ENCODE peak calls at places on chromosomes 13 and 19, in eight cellular contexts. One of them, this sample, is unnamed. For H3K9me3, the result is how much of the 10 kb centered on the place peaks cover.

GRCh38 chr13:24911135-24911524 is 147.2 kb downstream of the RNF17 start:
- DNase-seq in fibroblast of lung: peak
- DNase-seq in breast epithelium: no peak
- DNase-seq in esophagus squamous epithelium: no peak
- DNase-seq in CD8-positive, alpha-beta T cell: no peak
- DNase-seq in prostate gland: no peak
- DNase-seq in OCI-LY7: no peak
- DNase-seq in transverse colon: no peak
- DNase-seq in this sample: no peak

GRCh38 chr19:39475748-39476147 is 4.9 kb upstream of the TIMM50 start:
- DNase-seq in OCI-LY7: no peak
- DNase-seq in fibroblast of lung: no peak
- DNase-seq in breast epithelium: no peak
- DNase-seq in CD8-positive, alpha-beta T cell: no peak
- DNase-seq in prostate gland: no peak
- DNase-seq in transverse colon: no peak
- DNase-seq in esophagus squamous epithelium: no peak
- DNase-seq in this sample: no peak

GRCh38 chr13:28037399-28037798 is 48.9 kb upstream of the URAD start:
- DNase-seq in esophagus squamous epithelium: no peak
- DNase-seq in OCI-LY7: no peak
- DNase-seq in CD8-positive, alpha-beta T cell: no peak
- DNase-seq in fibroblast of lung: no peak
- DNase-seq in transverse colon: no peak
- DNase-seq in breast epithelium: no peak
- DNase-seq in prostate gland: no peak
- DNase-seq in this sample: no peak

GRCh38 chr13:48580185-48580803 is 47.4 kb upstream of the RCBTB2 start:
- DNase-seq in CD8-positive, alpha-beta T cell: peak
- DNase-seq in fibroblast of lung: peak
- DNase-seq in transverse colon: peak
- DNase-seq in OCI-LY7: peak
- DNase-seq in breast epithelium: peak
- DNase-seq in esophagus squamous epithelium: no peak
- DNase-seq in prostate gland: peak
- DNase-seq in this sample: peak

GRCh38 chr13:92967923-92968322 is 258.7 kb upstream of the GPC6 start:
- DNase-seq in fibroblast of lung: no peak
- DNase-seq in esophagus squamous epithelium: no peak
- DNase-seq in OCI-LY7: no peak
- DNase-seq in CD8-positive, alpha-beta T cell: no peak
- DNase-seq in breast epithelium: no peak
- DNase-seq in prostate gland: no peak
- DNase-seq in transverse colon: no peak
- DNase-seq in this sample: no peak

GRCh38 chr19:35349614-35350521 is 2.2 kb downstream of the FFAR1 start:
- DNase-seq in fibroblast of lung: no peak
- DNase-seq in esophagus squamous epithelium: no peak
- DNase-seq in transverse colon: no peak
- DNase-seq in OCI-LY7: peak
- DNase-seq in CD8-positive, alpha-beta T cell: no peak
- DNase-seq in breast epithelium: peak
- DNase-seq in prostate gland: no peak
- DNase-seq in this sample: no peak

GRCh38 chr13:50171585-50172282 is 156.5 kb downstream of the KCNRG start:
- DNase-seq in esophagus squamous epithelium: no peak
- DNase-seq in breast epithelium: no peak
- DNase-seq in transverse colon: no peak
- DNase-seq in prostate gland: no peak
- DNase-seq in fibroblast of lung: no peak
- DNase-seq in OCI-LY7: no peak
- DNase-seq in CD8-positive, alpha-beta T cell: no peak
- DNase-seq in this sample: no peak

GRCh38 chr13:47628666-47629065 is 372.4 kb downstream of the SUCLA2 start:
- DNase-seq in esophagus squamous epithelium: no peak
- DNase-seq in transverse colon: no peak
- DNase-seq in breast epithelium: no peak
- DNase-seq in prostate gland: no peak
- DNase-seq in fibroblast of lung: no peak
- DNase-seq in CD8-positive, alpha-beta T cell: no peak
- DNase-seq in OCI-LY7: no peak
- DNase-seq in this sample: no peak

GRCh38 chr19:33395561-33396550 is 22.3 kb downstream of the CEBPG start:
- DNase-seq in esophagus squamous epithelium: no peak
- DNase-seq in breast epithelium: peak
- DNase-seq in fibroblast of lung: peak
- DNase-seq in OCI-LY7: no peak
- DNase-seq in prostate gland: peak
- DNase-seq in transverse colon: no peak
- DNase-seq in CD8-positive, alpha-beta T cell: no peak
- DNase-seq in this sample: no peak

GRCh38 chr19:2587001-2587719 is 111.2 kb downstream of the GADD45B start:
- DNase-seq in fibroblast of lung: peak
- DNase-seq in CD8-positive, alpha-beta T cell: no peak
- DNase-seq in esophagus squamous epithelium: no peak
- DNase-seq in OCI-LY7: no peak
- DNase-seq in prostate gland: no peak
- DNase-seq in breast epithelium: peak
- DNase-seq in transverse colon: no peak
- DNase-seq in this sample: no peak

GRCh38 chr13:105311094-105311493 is 1224.4 kb downstream of the EFNB2 start:
- DNase-seq in fibroblast of lung: no peak
- DNase-seq in transverse colon: no peak
- DNase-seq in esophagus squamous epithelium: no peak
- DNase-seq in prostate gland: no peak
- DNase-seq in CD8-positive, alpha-beta T cell: no peak
- DNase-seq in breast epithelium: no peak
- DNase-seq in OCI-LY7: no peak
- DNase-seq in this sample: no peak

GRCh38 chr19:49528211-49528771 is 488 bp downstream of the RCN3 start:
- DNase-seq in breast epithelium: no peak
- DNase-seq in esophagus squamous epithelium: no peak
- DNase-seq in prostate gland: no peak
- DNase-seq in transverse colon: no peak
- DNase-seq in OCI-LY7: no peak
- DNase-seq in fibroblast of lung: no peak
- DNase-seq in CD8-positive, alpha-beta T cell: no peak
- DNase-seq in this sample: no peak

GRCh38 chr19:35040826-35041547 is 534 bp upstream of the HPN start:
- DNase-seq in breast epithelium: peak
- DNase-seq in CD8-positive, alpha-beta T cell: no peak
- DNase-seq in OCI-LY7: no peak
- DNase-seq in fibroblast of lung: peak
- DNase-seq in prostate gland: peak
- DNase-seq in transverse colon: peak
- DNase-seq in esophagus squamous epithelium: peak
- DNase-seq in this sample: peak

GRCh38 chr19:35509018-35509652 is 4.3 kb downstream of the DMKN start:
- DNase-seq in CD8-positive, alpha-beta T cell: no peak
- DNase-seq in breast epithelium: no peak
- DNase-seq in prostate gland: peak
- DNase-seq in transverse colon: peak
- DNase-seq in esophagus squamous epithelium: no peak
- DNase-seq in OCI-LY7: no peak
- DNase-seq in fibroblast of lung: no peak
- DNase-seq in this sample: peak

GRCh38 chr13:90032841-90033493 is 1314.5 kb upstream of the MIR17HG start:
- DNase-seq in transverse colon: no peak
- DNase-seq in prostate gland: no peak
- DNase-seq in OCI-LY7: no peak
- DNase-seq in fibroblast of lung: no peak
- DNase-seq in esophagus squamous epithelium: no peak
- DNase-seq in CD8-positive, alpha-beta T cell: no peak
- DNase-seq in breast epithelium: no peak
- DNase-seq in this sample: no peak

GRCh38 chr13:80889829-80890228 is 548.9 kb upstream of the SPRY2 start:
- DNase-seq in prostate gland: no peak
- DNase-seq in breast epithelium: no peak
- DNase-seq in transverse colon: no peak
- DNase-seq in esophagus squamous epithelium: no peak
- DNase-seq in CD8-positive, alpha-beta T cell: no peak
- DNase-seq in fibroblast of lung: no peak
- DNase-seq in OCI-LY7: no peak
- DNase-seq in this sample: no peak

GRCh38 chr19:1908364-1908678 is 3.1 kb downstream of the ADAT3 start:
- DNase-seq in fibroblast of lung: no peak
- DNase-seq in breast epithelium: no peak
- DNase-seq in prostate gland: no peak
- DNase-seq in OCI-LY7: no peak
- DNase-seq in transverse colon: no peak
- DNase-seq in esophagus squamous epithelium: no peak
- DNase-seq in CD8-positive, alpha-beta T cell: no peak
- DNase-seq in this sample: no peak

GRCh38 chr19:33438016-33438671 is 64.6 kb downstream of the CEBPG start:
- DNase-seq in esophagus squamous epithelium: no peak
- DNase-seq in fibroblast of lung: no peak
- DNase-seq in prostate gland: no peak
- DNase-seq in breast epithelium: peak
- DNase-seq in transverse colon: no peak
- DNase-seq in OCI-LY7: no peak
- DNase-seq in CD8-positive, alpha-beta T cell: no peak
- DNase-seq in this sample: no peak

GRCh38 chr19:16285769-16286564 is 38.7 kb upstream of the KLF2 start:
- DNase-seq in CD8-positive, alpha-beta T cell: no peak
- DNase-seq in prostate gland: no peak
- DNase-seq in breast epithelium: no peak
- DNase-seq in fibroblast of lung: no peak
- DNase-seq in esophagus squamous epithelium: no peak
- DNase-seq in transverse colon: no peak
- DNase-seq in OCI-LY7: no peak
- DNase-seq in this sample: no peak

GRCh38 chr19:7648265-7649014 is 11.5 kb downstream of the STXBP2 start:
- DNase-seq in OCI-LY7: no peak
- DNase-seq in prostate gland: no peak
- DNase-seq in fibroblast of lung: no peak
- DNase-seq in breast epithelium: no peak
- DNase-seq in CD8-positive, alpha-beta T cell: no peak
- DNase-seq in transverse colon: no peak
- DNase-seq in esophagus squamous epithelium: no peak
- DNase-seq in this sample: no peak

GRCh38 chr19:7654401-7654800 is 14.4 kb upstream of the RETN start:
- DNase-seq in prostate gland: no peak
- DNase-seq in breast epithelium: no peak
- DNase-seq in fibroblast of lung: peak
- DNase-seq in transverse colon: no peak
- DNase-seq in esophagus squamous epithelium: no peak
- DNase-seq in CD8-positive, alpha-beta T cell: no peak
- DNase-seq in OCI-LY7: no peak
- DNase-seq in this sample: no peak

GRCh38 chr19:7650148-7650547 is 13.2 kb downstream of the STXBP2 start:
- DNase-seq in fibroblast of lung: no peak
- DNase-seq in OCI-LY7: no peak
- DNase-seq in transverse colon: no peak
- DNase-seq in CD8-positive, alpha-beta T cell: no peak
- DNase-seq in prostate gland: no peak
- DNase-seq in breast epithelium: no peak
- DNase-seq in esophagus squamous epithelium: no peak
- DNase-seq in this sample: no peak

GRCh38 chr19:7655581-7655980 is 13.3 kb upstream of the RETN start:
- DNase-seq in fibroblast of lung: no peak
- DNase-seq in CD8-positive, alpha-beta T cell: no peak
- DNase-seq in transverse colon: no peak
- DNase-seq in breast epithelium: no peak
- DNase-seq in OCI-LY7: no peak
- DNase-seq in prostate gland: no peak
- DNase-seq in esophagus squamous epithelium: no peak
- DNase-seq in this sample: no peak

GRCh38 chr19:7652061-7652641 is 15.2 kb downstream of the STXBP2 start:
- DNase-seq in transverse colon: peak
- DNase-seq in esophagus squamous epithelium: peak
- DNase-seq in OCI-LY7: peak
- DNase-seq in CD8-positive, alpha-beta T cell: peak
- DNase-seq in fibroblast of lung: peak
- DNase-seq in breast epithelium: peak
- DNase-seq in prostate gland: peak
- DNase-seq in this sample: peak
- H3K4me3 ChIP-seq in transverse colon: no peak
- H3K4me3 ChIP-seq in esophagus squamous epithelium: no peak
- H3K4me3 ChIP-seq in OCI-LY7: peak
- H3K4me3 ChIP-seq in CD8-positive, alpha-beta T cell: peak
- H3K4me3 ChIP-seq in fibroblast of lung: no peak
- H3K4me3 ChIP-seq in breast epithelium: no peak
- H3K4me3 ChIP-seq in prostate gland: no peak
- H3K4me3 ChIP-seq in this sample: no peak

DNA sequence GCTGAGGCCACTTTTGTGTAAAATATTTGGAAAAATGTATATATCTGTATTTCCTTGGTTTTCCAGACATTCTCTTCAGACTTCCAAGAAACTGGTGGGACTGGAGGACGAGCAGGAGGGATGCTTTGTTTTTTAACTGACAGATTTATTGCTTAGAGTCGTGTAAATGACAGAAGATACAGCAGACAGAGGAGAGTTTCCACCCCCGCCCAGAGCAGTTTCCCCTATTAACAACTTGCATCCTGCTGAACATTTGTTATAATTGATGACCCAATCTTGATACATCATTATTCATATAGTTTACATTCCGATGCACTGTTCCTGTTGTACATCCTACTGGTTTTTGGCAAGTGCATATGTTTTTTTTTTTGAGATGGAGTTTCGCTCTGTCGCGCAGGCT is 7.1 kb upstream of the DOCK6 start:
- DNase-seq in transverse colon: no peak
- DNase-seq in CD8-positive, alpha-beta T cell: no peak
- DNase-seq in OCI-LY7: no peak
- DNase-seq in breast epithelium: no peak
- DNase-seq in prostate gland: no peak
- DNase-seq in esophagus squamous epithelium: no peak
- DNase-seq in fibroblast of lung: peak
- DNase-seq in this sample: no peak
- H3K27ac ChIP-seq in transverse colon: peak
- H3K27ac ChIP-seq in CD8-positive, alpha-beta T cell: no peak
- H3K27ac ChIP-seq in OCI-LY7: no peak
- H3K27ac ChIP-seq in breast epithelium: peak
- H3K27ac ChIP-seq in prostate gland: peak
- H3K27ac ChIP-seq in esophagus squamous epithelium: peak
- H3K27ac ChIP-seq in fibroblast of lung: peak
- H3K27ac ChIP-seq in this sample: peak

DNA sequence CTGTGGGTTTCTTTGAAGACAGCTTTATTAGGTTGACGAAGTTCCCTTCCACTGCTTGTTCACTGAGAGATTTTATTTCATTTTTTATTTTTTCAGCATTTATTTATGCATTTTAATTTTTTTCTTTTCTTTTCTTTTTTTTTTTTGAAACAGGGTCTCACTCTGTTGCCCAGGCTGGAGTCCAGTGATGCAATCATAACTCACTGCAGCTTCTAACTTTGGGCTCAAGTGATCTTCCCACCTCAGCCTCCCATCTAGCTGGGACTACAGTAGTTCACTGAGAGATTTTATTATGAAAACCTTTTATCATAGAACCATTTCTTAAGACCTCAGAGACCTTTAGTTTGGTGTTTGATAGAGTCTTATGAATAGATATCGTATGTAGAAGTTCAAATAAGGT is 10.3 kb upstream of the ZNF177 start:
- DNase-seq in esophagus squamous epithelium: no peak
- DNase-seq in CD8-positive, alpha-beta T cell: no peak
- DNase-seq in transverse colon: no peak
- DNase-seq in OCI-LY7: no peak
- DNase-seq in breast epithelium: no peak
- DNase-seq in fibroblast of lung: no peak
- DNase-seq in prostate gland: no peak
- DNase-seq in this sample: no peak
- H3K9me3 ChIP-seq in esophagus squamous epithelium: half or more
- H3K9me3 ChIP-seq in CD8-positive, alpha-beta T cell: under half
- H3K9me3 ChIP-seq in transverse colon: half or more
- H3K9me3 ChIP-seq in OCI-LY7: under half
- H3K9me3 ChIP-seq in breast epithelium: half or more
- H3K9me3 ChIP-seq in fibroblast of lung: under half
- H3K9me3 ChIP-seq in prostate gland: under half
- H3K9me3 ChIP-seq in this sample: under half

GRCh38 chr19:17953316-17953801 is 13.5 kb upstream of the KCNN1 start:
- DNase-seq in breast epithelium: no peak
- DNase-seq in prostate gland: no peak
- DNase-seq in transverse colon: no peak
- DNase-seq in esophagus squamous epithelium: no peak
- DNase-seq in fibroblast of lung: no peak
- DNase-seq in OCI-LY7: no peak
- DNase-seq in CD8-positive, alpha-beta T cell: no peak
- DNase-seq in this sample: no peak
- H3K4me3 ChIP-seq in breast epithelium: no peak
- H3K4me3 ChIP-seq in prostate gland: no peak
- H3K4me3 ChIP-seq in transverse colon: no peak
- H3K4me3 ChIP-seq in esophagus squamous epithelium: no peak
- H3K4me3 ChIP-seq in fibroblast of lung: no peak
- H3K4me3 ChIP-seq in OCI-LY7: no peak
- H3K4me3 ChIP-seq in CD8-positive, alpha-beta T cell: no peak
- H3K4me3 ChIP-seq in this sample: no peak

This sample was measured in colonic mucosa.